ENCODE peak calls at places on chromosome 14, in six cellular contexts. M is psoas muscle; S is stimulated activated CD8-positive, alpha-beta memory T cell treated with anti-CD3 and anti-CD28 coated beads, Interleukin-12 subunit alpha, Interleukin-12 subunit beta, amount 100 ng/mL, for 4 hours; B is adrenal gland; G is activated naive CD8-positive, alpha-beta T cell treated with anti-CD3 and anti-CD28 coated beads, Interleukin-2, amount 50 U/mL, for 24 hours; X is anterior cingulate cortex. V is an unnamed sample.

GRCh38 chr14:33509927-33510535 is 440.8 kb downstream of the EGLN3 start:
- DNase-seq in G (no peak), X (no peak), B (peak), S (no peak), M (no peak), V (no peak)

GRCh38 chr14:103404032-103404918 is 19.1 kb downstream of the MARK3 start:
- DNase-seq in S (no peak), G (no peak), B (no peak), M (no peak), X (no peak), V (no peak)

GRCh38 chr14:91119556-91120311 is 5.9 kb downstream of the DGLUCY start:
- DNase-seq in B (peak), G (no peak), X (no peak), S (no peak), M (peak), V (no peak)

GRCh38 chr14:100899841-100900771 is 3.4 kb downstream of the RTL1 start:
- DNase-seq in G (no peak), S (no peak), M (no peak), B (no peak), X (no peak), V (no peak)

GRCh38 chr14:94051115-94051514 is 25.0 kb downstream of the OTUB2 start:
- DNase-seq in G (no peak), B (no peak), M (no peak), S (no peak), X (peak), V (peak)

GRCh38 chr14:52949711-52950409 is 990 bp downstream of the FERMT2 start:
- DNase-seq in B (no peak), X (peak), S (no peak), M (no peak), G (peak), V (no peak)

GRCh38 chr14:98580131-98580678 is 691.8 kb downstream of the BCL11B start:
- DNase-seq in X (no peak), S (no peak), B (no peak), M (no peak), G (peak), V (no peak)

GRCh38 chr14:102280376-102280962 is 24.5 kb downstream of the MOK start:
- DNase-seq in S (no peak), B (no peak), X (no peak), M (no peak), G (no peak), V (no peak)

GRCh38 chr14:35879654-35880249 is 53.6 kb downstream of the BRMS1L start:
- DNase-seq in M (no peak), B (no peak), G (no peak), S (no peak), X (no peak), V (no peak)

GRCh38 chr14:51507556-51508511 is 143.9 kb upstream of the FRMD6 start:
- DNase-seq in B (peak), S (no peak), M (peak), X (peak), G (no peak), V (peak)

GRCh38 chr14:63203618-63204406 is 431 bp upstream of the RHOJ start:
- DNase-seq in G (no peak), B (peak), X (peak), S (no peak), M (peak), V (peak)

GRCh38 chr14:77989441-77989891 is 180.7 kb upstream of the NRXN3 start:
- DNase-seq in G (no peak), B (no peak), M (no peak), X (peak), S (no peak), V (no peak)

GRCh38 chr14:93927746-93928145 is 602 bp downstream of the FAM181A start:
- DNase-seq in G (no peak), B (no peak), X (no peak), S (no peak), M (peak), V (no peak)

GRCh38 chr14:42047421-42048045 is 440.9 kb downstream of the LRFN5 start:
- DNase-seq in B (no peak), M (no peak), X (no peak), G (no peak), S (no peak), V (no peak)

GRCh38 chr14:80491131-80491530 is 279.8 kb upstream of the DIO2 start:
- DNase-seq in M (peak), G (no peak), X (peak), S (no peak), B (no peak), V (peak)

GRCh38 chr14:88546621-88547385 is 8.0 kb downstream of the PTPN21 start:
- DNase-seq in M (no peak), G (no peak), B (no peak), S (no peak), X (no peak), V (no peak)

GRCh38 chr14:21015312-21015711 is 9.5 kb downstream of the NDRG2 start:
- DNase-seq in X (no peak), S (no peak), B (no peak), G (no peak), M (peak), V (peak)

GRCh38 chr14:23411563-23412525 is 3.8 kb upstream of the MYH6 start:
- DNase-seq in M (peak), S (no peak), G (no peak), B (no peak), X (no peak), V (no peak)

GRCh38 chr14:80278293-80279037 is 67.2 kb upstream of the DIO2 start:
- DNase-seq in M (no peak), X (no peak), G (no peak), B (peak), S (no peak), V (peak)

GRCh38 chr14:102889615-102890014 is 32.8 kb upstream of the AMN start:
- DNase-seq in G (no peak), S (no peak), M (no peak), X (no peak), B (no peak), V (no peak)

GRCh38 chr14:38389666-38390065 is 133.8 kb upstream of the CLEC14A start:
- DNase-seq in S (no peak), G (no peak), M (no peak), X (no peak), B (no peak), V (no peak)

GRCh38 chr14:91078095-91078737 is 17.8 kb upstream of the RPS6KA5 start:
- DNase-seq in G (peak), B (no peak), S (no peak), M (no peak), X (no peak), V (no peak)

GRCh38 chr14:103749452-103749851 is 33.8 kb downstream of the ZFYVE21 start:
- DNase-seq in M (no peak), X (no peak), B (no peak), G (no peak), S (no peak), V (no peak)

V was measured in body of pancreas.